ENCODE peak calls at places on chromosomes 16 and 17, in ten cellular contexts. One of them, this sample, is unnamed.
A peak's percentile ranks its signal among the peaks of the same experiment; 100 is the strongest.

GRCh38 chr17:81583589-81584337 is 31.6 kb upstream of the FAAP100 start:
- DNase-seq in GM19239: no peak
- DNase-seq in iPS DF 19.7: no peak
- DNase-seq in stimulated activated CD8-positive, alpha-beta memory T cell treated with anti-CD3 and anti-CD28 coated beads, Interleukin-4, amount 100 ng/mL, for 4 hours: no peak
- DNase-seq in NCI-H2029 treated with DMSO at 0.1 percent for 48 hours: peak; percentile 47
- DNase-seq in stimulated activated CD4-positive, alpha-beta T cell treated with anti-CD3 and anti-CD28 coated beads, Interleukin-2, amount 100 ng/mL, for 4 hours: no peak
- DNase-seq in Right ventricle myocardium superior: no peak
- DNase-seq in cerebellar nuclear complex: no peak
- DNase-seq in fibroblast of the aortic adventitia: no peak
- DNase-seq in EL: no peak
- DNase-seq in this sample: no peak

GRCh38 chr17:45753645-45754225 is 30.4 kb upstream of the CRHR1 start:
- DNase-seq in GM19239: no peak
- DNase-seq in iPS DF 19.7: no peak
- DNase-seq in stimulated activated CD8-positive, alpha-beta memory T cell treated with anti-CD3 and anti-CD28 coated beads, Interleukin-4, amount 100 ng/mL, for 4 hours: no peak
- DNase-seq in NCI-H2029 treated with DMSO at 0.1 percent for 48 hours: no peak
- DNase-seq in stimulated activated CD4-positive, alpha-beta T cell treated with anti-CD3 and anti-CD28 coated beads, Interleukin-2, amount 100 ng/mL, for 4 hours: no peak
- DNase-seq in Right ventricle myocardium superior: no peak
- DNase-seq in cerebellar nuclear complex: no peak
- DNase-seq in fibroblast of the aortic adventitia: no peak
- DNase-seq in EL: no peak
- DNase-seq in this sample: no peak

GRCh38 chr17:28018439-28019070 is 23.9 kb upstream of the NLK start:
- DNase-seq in GM19239: no peak
- DNase-seq in iPS DF 19.7: no peak
- DNase-seq in stimulated activated CD8-positive, alpha-beta memory T cell treated with anti-CD3 and anti-CD28 coated beads, Interleukin-4, amount 100 ng/mL, for 4 hours: no peak
- DNase-seq in NCI-H2029 treated with DMSO at 0.1 percent for 48 hours: peak; percentile 62
- DNase-seq in stimulated activated CD4-positive, alpha-beta T cell treated with anti-CD3 and anti-CD28 coated beads, Interleukin-2, amount 100 ng/mL, for 4 hours: no peak
- DNase-seq in Right ventricle myocardium superior: no peak
- DNase-seq in cerebellar nuclear complex: no peak
- DNase-seq in fibroblast of the aortic adventitia: peak; percentile 58
- DNase-seq in EL: peak; percentile 20
- DNase-seq in this sample: no peak

GRCh38 chr17:80068301-80069160 is 32.1 kb downstream of the CCDC40 start:
- DNase-seq in GM19239: no peak
- DNase-seq in iPS DF 19.7: no peak
- DNase-seq in stimulated activated CD8-positive, alpha-beta memory T cell treated with anti-CD3 and anti-CD28 coated beads, Interleukin-4, amount 100 ng/mL, for 4 hours: no peak
- DNase-seq in NCI-H2029 treated with DMSO at 0.1 percent for 48 hours: no peak
- DNase-seq in stimulated activated CD4-positive, alpha-beta T cell treated with anti-CD3 and anti-CD28 coated beads, Interleukin-2, amount 100 ng/mL, for 4 hours: no peak
- DNase-seq in Right ventricle myocardium superior: peak; percentile 61
- DNase-seq in cerebellar nuclear complex: no peak
- DNase-seq in fibroblast of the aortic adventitia: peak; percentile 87
- DNase-seq in EL: peak; percentile 55
- DNase-seq in this sample: no peak

GRCh38 chr17:28256881-28257280 is 62.1 kb upstream of the TMEM97 start:
- DNase-seq in GM19239: no peak
- DNase-seq in iPS DF 19.7: no peak
- DNase-seq in stimulated activated CD8-positive, alpha-beta memory T cell treated with anti-CD3 and anti-CD28 coated beads, Interleukin-4, amount 100 ng/mL, for 4 hours: no peak
- DNase-seq in NCI-H2029 treated with DMSO at 0.1 percent for 48 hours: no peak
- DNase-seq in stimulated activated CD4-positive, alpha-beta T cell treated with anti-CD3 and anti-CD28 coated beads, Interleukin-2, amount 100 ng/mL, for 4 hours: no peak
- DNase-seq in Right ventricle myocardium superior: no peak
- DNase-seq in cerebellar nuclear complex: no peak
- DNase-seq in fibroblast of the aortic adventitia: no peak
- DNase-seq in EL: no peak
- DNase-seq in this sample: no peak

GRCh38 chr17:17109231-17109630 is 67.0 kb downstream of the MPRIP start:
- DNase-seq in GM19239: no peak
- DNase-seq in iPS DF 19.7: no peak
- DNase-seq in stimulated activated CD8-positive, alpha-beta memory T cell treated with anti-CD3 and anti-CD28 coated beads, Interleukin-4, amount 100 ng/mL, for 4 hours: no peak
- DNase-seq in NCI-H2029 treated with DMSO at 0.1 percent for 48 hours: peak; percentile 19
- DNase-seq in stimulated activated CD4-positive, alpha-beta T cell treated with anti-CD3 and anti-CD28 coated beads, Interleukin-2, amount 100 ng/mL, for 4 hours: no peak
- DNase-seq in Right ventricle myocardium superior: no peak
- DNase-seq in cerebellar nuclear complex: no peak
- DNase-seq in fibroblast of the aortic adventitia: no peak
- DNase-seq in EL: no peak
- DNase-seq in this sample: no peak

GRCh38 chr17:74968361-74968780 is 4.2 kb downstream of the HID1 start:
- DNase-seq in GM19239: no peak
- DNase-seq in iPS DF 19.7: no peak
- DNase-seq in stimulated activated CD8-positive, alpha-beta memory T cell treated with anti-CD3 and anti-CD28 coated beads, Interleukin-4, amount 100 ng/mL, for 4 hours: no peak
- DNase-seq in NCI-H2029 treated with DMSO at 0.1 percent for 48 hours: no peak
- DNase-seq in stimulated activated CD4-positive, alpha-beta T cell treated with anti-CD3 and anti-CD28 coated beads, Interleukin-2, amount 100 ng/mL, for 4 hours: no peak
- DNase-seq in Right ventricle myocardium superior: no peak
- DNase-seq in cerebellar nuclear complex: no peak
- DNase-seq in fibroblast of the aortic adventitia: no peak
- DNase-seq in EL: no peak
- DNase-seq in this sample: no peak

GRCh38 chr16:14335297-14335696 is 264.2 kb downstream of the MRTFB start:
- DNase-seq in GM19239: no peak
- DNase-seq in iPS DF 19.7: no peak
- DNase-seq in stimulated activated CD8-positive, alpha-beta memory T cell treated with anti-CD3 and anti-CD28 coated beads, Interleukin-4, amount 100 ng/mL, for 4 hours: no peak
- DNase-seq in NCI-H2029 treated with DMSO at 0.1 percent for 48 hours: no peak
- DNase-seq in stimulated activated CD4-positive, alpha-beta T cell treated with anti-CD3 and anti-CD28 coated beads, Interleukin-2, amount 100 ng/mL, for 4 hours: no peak
- DNase-seq in Right ventricle myocardium superior: no peak
- DNase-seq in cerebellar nuclear complex: no peak
- DNase-seq in fibroblast of the aortic adventitia: no peak
- DNase-seq in EL: no peak
- DNase-seq in this sample: no peak

GRCh38 chr17:17032131-17032692 is 10.0 kb upstream of the MPRIP start:
- DNase-seq in GM19239: no peak
- DNase-seq in iPS DF 19.7: no peak
- DNase-seq in stimulated activated CD8-positive, alpha-beta memory T cell treated with anti-CD3 and anti-CD28 coated beads, Interleukin-4, amount 100 ng/mL, for 4 hours: no peak
- DNase-seq in NCI-H2029 treated with DMSO at 0.1 percent for 48 hours: no peak
- DNase-seq in stimulated activated CD4-positive, alpha-beta T cell treated with anti-CD3 and anti-CD28 coated beads, Interleukin-2, amount 100 ng/mL, for 4 hours: no peak
- DNase-seq in Right ventricle myocardium superior: peak; percentile 78
- DNase-seq in cerebellar nuclear complex: no peak
- DNase-seq in fibroblast of the aortic adventitia: peak; percentile 70
- DNase-seq in EL: peak; percentile 91
- DNase-seq in this sample: no peak

GRCh38 chr17:50274142-50274944 is at the start of gene TMEM92:
- DNase-seq in GM19239: no peak
- DNase-seq in iPS DF 19.7: no peak
- DNase-seq in stimulated activated CD8-positive, alpha-beta memory T cell treated with anti-CD3 and anti-CD28 coated beads, Interleukin-4, amount 100 ng/mL, for 4 hours: no peak
- DNase-seq in NCI-H2029 treated with DMSO at 0.1 percent for 48 hours: no peak
- DNase-seq in stimulated activated CD4-positive, alpha-beta T cell treated with anti-CD3 and anti-CD28 coated beads, Interleukin-2, amount 100 ng/mL, for 4 hours: no peak
- DNase-seq in Right ventricle myocardium superior: no peak
- DNase-seq in cerebellar nuclear complex: no peak
- DNase-seq in fibroblast of the aortic adventitia: no peak
- DNase-seq in EL: no peak
- DNase-seq in this sample: no peak

GRCh38 chr17:13212861-13213260 is 195.0 kb upstream of the ELAC2 start:
- DNase-seq in GM19239: no peak
- DNase-seq in iPS DF 19.7: no peak
- DNase-seq in stimulated activated CD8-positive, alpha-beta memory T cell treated with anti-CD3 and anti-CD28 coated beads, Interleukin-4, amount 100 ng/mL, for 4 hours: no peak
- DNase-seq in NCI-H2029 treated with DMSO at 0.1 percent for 48 hours: peak; percentile 30
- DNase-seq in stimulated activated CD4-positive, alpha-beta T cell treated with anti-CD3 and anti-CD28 coated beads, Interleukin-2, amount 100 ng/mL, for 4 hours: no peak
- DNase-seq in Right ventricle myocardium superior: no peak
- DNase-seq in cerebellar nuclear complex: no peak
- DNase-seq in fibroblast of the aortic adventitia: no peak
- DNase-seq in EL: no peak
- DNase-seq in this sample: no peak

GRCh38 chr17:8359769-8360168 is 16.7 kb downstream of the KRABD2 start:
- DNase-seq in GM19239: no peak
- DNase-seq in iPS DF 19.7: no peak
- DNase-seq in stimulated activated CD8-positive, alpha-beta memory T cell treated with anti-CD3 and anti-CD28 coated beads, Interleukin-4, amount 100 ng/mL, for 4 hours: no peak
- DNase-seq in NCI-H2029 treated with DMSO at 0.1 percent for 48 hours: no peak
- DNase-seq in stimulated activated CD4-positive, alpha-beta T cell treated with anti-CD3 and anti-CD28 coated beads, Interleukin-2, amount 100 ng/mL, for 4 hours: no peak
- DNase-seq in Right ventricle myocardium superior: no peak
- DNase-seq in cerebellar nuclear complex: no peak
- DNase-seq in fibroblast of the aortic adventitia: peak; percentile 81
- DNase-seq in EL: peak; percentile 83
- DNase-seq in this sample: no peak

GRCh38 chr17:63774982-63775290 is 966 bp downstream of the DDX42 start:
- DNase-seq in GM19239: no peak
- DNase-seq in iPS DF 19.7: no peak
- DNase-seq in stimulated activated CD8-positive, alpha-beta memory T cell treated with anti-CD3 and anti-CD28 coated beads, Interleukin-4, amount 100 ng/mL, for 4 hours: no peak
- DNase-seq in NCI-H2029 treated with DMSO at 0.1 percent for 48 hours: no peak
- DNase-seq in stimulated activated CD4-positive, alpha-beta T cell treated with anti-CD3 and anti-CD28 coated beads, Interleukin-2, amount 100 ng/mL, for 4 hours: no peak
- DNase-seq in Right ventricle myocardium superior: no peak
- DNase-seq in cerebellar nuclear complex: no peak
- DNase-seq in fibroblast of the aortic adventitia: peak; percentile 23
- DNase-seq in EL: peak; percentile 22
- DNase-seq in this sample: no peak

GRCh38 chr16:55672471-55672870 is 16.7 kb downstream of the SLC6A2 start:
- DNase-seq in GM19239: no peak
- DNase-seq in iPS DF 19.7: no peak
- DNase-seq in stimulated activated CD8-positive, alpha-beta memory T cell treated with anti-CD3 and anti-CD28 coated beads, Interleukin-4, amount 100 ng/mL, for 4 hours: no peak
- DNase-seq in NCI-H2029 treated with DMSO at 0.1 percent for 48 hours: no peak
- DNase-seq in stimulated activated CD4-positive, alpha-beta T cell treated with anti-CD3 and anti-CD28 coated beads, Interleukin-2, amount 100 ng/mL, for 4 hours: no peak
- DNase-seq in Right ventricle myocardium superior: peak; percentile 61
- DNase-seq in cerebellar nuclear complex: no peak
- DNase-seq in fibroblast of the aortic adventitia: peak; percentile 74
- DNase-seq in EL: peak; percentile 53
- DNase-seq in this sample: no peak

GRCh38 chr17:2237521-2237921 is 66.1 kb downstream of the SMG6 start:
- DNase-seq in GM19239: no peak
- DNase-seq in iPS DF 19.7: no peak
- DNase-seq in stimulated activated CD8-positive, alpha-beta memory T cell treated with anti-CD3 and anti-CD28 coated beads, Interleukin-4, amount 100 ng/mL, for 4 hours: no peak
- DNase-seq in NCI-H2029 treated with DMSO at 0.1 percent for 48 hours: no peak
- DNase-seq in stimulated activated CD4-positive, alpha-beta T cell treated with anti-CD3 and anti-CD28 coated beads, Interleukin-2, amount 100 ng/mL, for 4 hours: no peak
- DNase-seq in Right ventricle myocardium superior: peak; percentile 68
- DNase-seq in cerebellar nuclear complex: no peak
- DNase-seq in fibroblast of the aortic adventitia: peak; percentile 86
- DNase-seq in EL: peak; percentile 23
- DNase-seq in this sample: no peak

GRCh38 chr16:58634265-58634802 is 4.7 kb upstream of the CNOT1 start:
- DNase-seq in GM19239: no peak
- DNase-seq in iPS DF 19.7: no peak
- DNase-seq in stimulated activated CD8-positive, alpha-beta memory T cell treated with anti-CD3 and anti-CD28 coated beads, Interleukin-4, amount 100 ng/mL, for 4 hours: no peak
- DNase-seq in NCI-H2029 treated with DMSO at 0.1 percent for 48 hours: no peak
- DNase-seq in stimulated activated CD4-positive, alpha-beta T cell treated with anti-CD3 and anti-CD28 coated beads, Interleukin-2, amount 100 ng/mL, for 4 hours: no peak
- DNase-seq in Right ventricle myocardium superior: no peak
- DNase-seq in cerebellar nuclear complex: no peak
- DNase-seq in fibroblast of the aortic adventitia: no peak
- DNase-seq in EL: no peak
- DNase-seq in this sample: no peak

GRCh38 chr16:67939507-67940435 is 3.1 kb upstream of the PSMB10 start:
- DNase-seq in GM19239: no peak
- DNase-seq in iPS DF 19.7: no peak
- DNase-seq in stimulated activated CD8-positive, alpha-beta memory T cell treated with anti-CD3 and anti-CD28 coated beads, Interleukin-4, amount 100 ng/mL, for 4 hours: peak; percentile 7
- DNase-seq in NCI-H2029 treated with DMSO at 0.1 percent for 48 hours: no peak
- DNase-seq in stimulated activated CD4-positive, alpha-beta T cell treated with anti-CD3 and anti-CD28 coated beads, Interleukin-2, amount 100 ng/mL, for 4 hours: peak; percentile 33
- DNase-seq in Right ventricle myocardium superior: peak; percentile 69
- DNase-seq in cerebellar nuclear complex: no peak
- DNase-seq in fibroblast of the aortic adventitia: no peak
- DNase-seq in EL: no peak
- DNase-seq in this sample: no peak

GRCh38 chr16:24969071-24969470 is 46.1 kb downstream of the ARHGAP17 start:
- DNase-seq in GM19239: no peak
- DNase-seq in iPS DF 19.7: no peak
- DNase-seq in stimulated activated CD8-positive, alpha-beta memory T cell treated with anti-CD3 and anti-CD28 coated beads, Interleukin-4, amount 100 ng/mL, for 4 hours: no peak
- DNase-seq in NCI-H2029 treated with DMSO at 0.1 percent for 48 hours: no peak
- DNase-seq in stimulated activated CD4-positive, alpha-beta T cell treated with anti-CD3 and anti-CD28 coated beads, Interleukin-2, amount 100 ng/mL, for 4 hours: no peak
- DNase-seq in Right ventricle myocardium superior: no peak
- DNase-seq in cerebellar nuclear complex: no peak
- DNase-seq in fibroblast of the aortic adventitia: no peak
- DNase-seq in EL: no peak
- DNase-seq in this sample: no peak

GRCh38 chr17:78862073-78863023 is 21.7 kb upstream of the USP36 start:
- DNase-seq in GM19239: no peak
- DNase-seq in iPS DF 19.7: no peak
- DNase-seq in stimulated activated CD8-positive, alpha-beta memory T cell treated with anti-CD3 and anti-CD28 coated beads, Interleukin-4, amount 100 ng/mL, for 4 hours: no peak
- DNase-seq in NCI-H2029 treated with DMSO at 0.1 percent for 48 hours: no peak
- DNase-seq in stimulated activated CD4-positive, alpha-beta T cell treated with anti-CD3 and anti-CD28 coated beads, Interleukin-2, amount 100 ng/mL, for 4 hours: no peak
- DNase-seq in Right ventricle myocardium superior: peak; percentile 82
- DNase-seq in cerebellar nuclear complex: no peak
- DNase-seq in fibroblast of the aortic adventitia: peak; percentile 97
- DNase-seq in EL: peak; percentile 99
- DNase-seq in this sample: no peak

GRCh38 chr17:6948562-6948961 is 47.3 kb upstream of the ALOX12 start:
- DNase-seq in GM19239: no peak
- DNase-seq in iPS DF 19.7: no peak
- DNase-seq in stimulated activated CD8-positive, alpha-beta memory T cell treated with anti-CD3 and anti-CD28 coated beads, Interleukin-4, amount 100 ng/mL, for 4 hours: no peak
- DNase-seq in NCI-H2029 treated with DMSO at 0.1 percent for 48 hours: no peak
- DNase-seq in stimulated activated CD4-positive, alpha-beta T cell treated with anti-CD3 and anti-CD28 coated beads, Interleukin-2, amount 100 ng/mL, for 4 hours: no peak
- DNase-seq in Right ventricle myocardium superior: no peak
- DNase-seq in cerebellar nuclear complex: no peak
- DNase-seq in fibroblast of the aortic adventitia: no peak
- DNase-seq in EL: no peak
- DNase-seq in this sample: no peak

GRCh38 chr16:59385953-59386352 is 651.8 kb upstream of the GOT2 start:
- DNase-seq in GM19239: no peak
- DNase-seq in iPS DF 19.7: no peak
- DNase-seq in stimulated activated CD8-positive, alpha-beta memory T cell treated with anti-CD3 and anti-CD28 coated beads, Interleukin-4, amount 100 ng/mL, for 4 hours: no peak
- DNase-seq in NCI-H2029 treated with DMSO at 0.1 percent for 48 hours: no peak
- DNase-seq in stimulated activated CD4-positive, alpha-beta T cell treated with anti-CD3 and anti-CD28 coated beads, Interleukin-2, amount 100 ng/mL, for 4 hours: no peak
- DNase-seq in Right ventricle myocardium superior: no peak
- DNase-seq in cerebellar nuclear complex: no peak
- DNase-seq in fibroblast of the aortic adventitia: peak; percentile 2
- DNase-seq in EL: peak; percentile 94
- DNase-seq in this sample: no peak

GRCh38 chr17:82060001-82060380 is 5.6 kb downstream of the DUS1L start:
- DNase-seq in GM19239: no peak
- DNase-seq in iPS DF 19.7: no peak
- DNase-seq in stimulated activated CD8-positive, alpha-beta memory T cell treated with anti-CD3 and anti-CD28 coated beads, Interleukin-4, amount 100 ng/mL, for 4 hours: no peak
- DNase-seq in NCI-H2029 treated with DMSO at 0.1 percent for 48 hours: no peak
- DNase-seq in stimulated activated CD4-positive, alpha-beta T cell treated with anti-CD3 and anti-CD28 coated beads, Interleukin-2, amount 100 ng/mL, for 4 hours: no peak
- DNase-seq in Right ventricle myocardium superior: no peak
- DNase-seq in cerebellar nuclear complex: no peak
- DNase-seq in fibroblast of the aortic adventitia: no peak
- DNase-seq in EL: no peak
- DNase-seq in this sample: no peak

GRCh38 chr16:11099672-11100195 is 155.4 kb downstream of the CLEC16A start:
- DNase-seq in GM19239: no peak
- DNase-seq in iPS DF 19.7: no peak
- DNase-seq in stimulated activated CD8-positive, alpha-beta memory T cell treated with anti-CD3 and anti-CD28 coated beads, Interleukin-4, amount 100 ng/mL, for 4 hours: no peak
- DNase-seq in NCI-H2029 treated with DMSO at 0.1 percent for 48 hours: no peak
- DNase-seq in stimulated activated CD4-positive, alpha-beta T cell treated with anti-CD3 and anti-CD28 coated beads, Interleukin-2, amount 100 ng/mL, for 4 hours: no peak
- DNase-seq in Right ventricle myocardium superior: no peak
- DNase-seq in cerebellar nuclear complex: no peak
- DNase-seq in fibroblast of the aortic adventitia: no peak
- DNase-seq in EL: no peak
- DNase-seq in this sample: no peak

GRCh38 chr17:7383742-7384488 is 3.0 kb downstream of the TNK1 start:
- DNase-seq in GM19239: peak; percentile 95
- DNase-seq in iPS DF 19.7: no peak
- DNase-seq in stimulated activated CD8-positive, alpha-beta memory T cell treated with anti-CD3 and anti-CD28 coated beads, Interleukin-4, amount 100 ng/mL, for 4 hours: peak; percentile 47
- DNase-seq in NCI-H2029 treated with DMSO at 0.1 percent for 48 hours: no peak
- DNase-seq in stimulated activated CD4-positive, alpha-beta T cell treated with anti-CD3 and anti-CD28 coated beads, Interleukin-2, amount 100 ng/mL, for 4 hours: peak; percentile 70
- DNase-seq in Right ventricle myocardium superior: peak; percentile 66
- DNase-seq in cerebellar nuclear complex: no peak
- DNase-seq in fibroblast of the aortic adventitia: no peak
- DNase-seq in EL: peak; percentile 38
- DNase-seq in this sample: no peak

GRCh38 chr17:80825471-80826345 is 165.9 kb upstream of the CHMP6 start:
- DNase-seq in GM19239: no peak
- DNase-seq in iPS DF 19.7: no peak
- DNase-seq in stimulated activated CD8-positive, alpha-beta memory T cell treated with anti-CD3 and anti-CD28 coated beads, Interleukin-4, amount 100 ng/mL, for 4 hours: no peak
- DNase-seq in NCI-H2029 treated with DMSO at 0.1 percent for 48 hours: no peak
- DNase-seq in stimulated activated CD4-positive, alpha-beta T cell treated with anti-CD3 and anti-CD28 coated beads, Interleukin-2, amount 100 ng/mL, for 4 hours: no peak
- DNase-seq in Right ventricle myocardium superior: no peak
- DNase-seq in cerebellar nuclear complex: no peak
- DNase-seq in fibroblast of the aortic adventitia: no peak
- DNase-seq in EL: no peak
- DNase-seq in this sample: no peak

GRCh38 chr16:67528222-67528869 is at the start of gene RIPOR1:
- DNase-seq in GM19239: peak; percentile 60
- DNase-seq in iPS DF 19.7: no peak
- DNase-seq in stimulated activated CD8-positive, alpha-beta memory T cell treated with anti-CD3 and anti-CD28 coated beads, Interleukin-4, amount 100 ng/mL, for 4 hours: no peak
- DNase-seq in NCI-H2029 treated with DMSO at 0.1 percent for 48 hours: no peak
- DNase-seq in stimulated activated CD4-positive, alpha-beta T cell treated with anti-CD3 and anti-CD28 coated beads, Interleukin-2, amount 100 ng/mL, for 4 hours: no peak
- DNase-seq in Right ventricle myocardium superior: peak; percentile 85
- DNase-seq in cerebellar nuclear complex: no peak
- DNase-seq in fibroblast of the aortic adventitia: no peak
- DNase-seq in EL: peak; percentile 53
- DNase-seq in this sample: no peak

GRCh38 chr16:52068447-52069074 is 478.4 kb downstream of the TOX3 start:
- DNase-seq in GM19239: no peak
- DNase-seq in iPS DF 19.7: peak; percentile 28
- DNase-seq in stimulated activated CD8-positive, alpha-beta memory T cell treated with anti-CD3 and anti-CD28 coated beads, Interleukin-4, amount 100 ng/mL, for 4 hours: no peak
- DNase-seq in NCI-H2029 treated with DMSO at 0.1 percent for 48 hours: no peak
- DNase-seq in stimulated activated CD4-positive, alpha-beta T cell treated with anti-CD3 and anti-CD28 coated beads, Interleukin-2, amount 100 ng/mL, for 4 hours: no peak
- DNase-seq in Right ventricle myocardium superior: no peak
- DNase-seq in cerebellar nuclear complex: no peak
- DNase-seq in fibroblast of the aortic adventitia: no peak
- DNase-seq in EL: no peak
- DNase-seq in this sample: no peak

GRCh38 chr16:88732172-88732960 is 26.1 kb downstream of the CTU2 start:
- DNase-seq in GM19239: no peak
- DNase-seq in iPS DF 19.7: no peak
- DNase-seq in stimulated activated CD8-positive, alpha-beta memory T cell treated with anti-CD3 and anti-CD28 coated beads, Interleukin-4, amount 100 ng/mL, for 4 hours: no peak
- DNase-seq in NCI-H2029 treated with DMSO at 0.1 percent for 48 hours: no peak
- DNase-seq in stimulated activated CD4-positive, alpha-beta T cell treated with anti-CD3 and anti-CD28 coated beads, Interleukin-2, amount 100 ng/mL, for 4 hours: no peak
- DNase-seq in Right ventricle myocardium superior: no peak
- DNase-seq in cerebellar nuclear complex: no peak
- DNase-seq in fibroblast of the aortic adventitia: no peak
- DNase-seq in EL: no peak
- DNase-seq in this sample: no peak